ENCODE peak calls at places on chromosomes 12 and 14, in seven cellular contexts. One of them, this sample, is unnamed. For H3K4me1, the result is how much of the 10 kb centered on the place peaks cover.

GRCh38 chr14:95465358-95465757 is 51.1 kb downstream of the SYNE3 start:
- DNase-seq in stomach: no peak
- DNase-seq in PC-9: no peak
- DNase-seq in CD4-positive, alpha-beta memory T cell: no peak
- DNase-seq in kidney: peak
- DNase-seq in OCI-LY7: no peak
- DNase-seq in CD8-positive, alpha-beta T cell: no peak
- DNase-seq in this sample: no peak

GRCh38 chr14:72781476-72782181 is 112.3 kb downstream of the DPF3 start:
- DNase-seq in kidney: no peak
- DNase-seq in CD4-positive, alpha-beta memory T cell: no peak
- DNase-seq in stomach: no peak
- DNase-seq in CD8-positive, alpha-beta T cell: no peak
- DNase-seq in OCI-LY7: no peak
- DNase-seq in PC-9: no peak
- DNase-seq in this sample: no peak

GRCh38 chr12:4909734-4910501 is at the start of gene KCNA1:
- DNase-seq in CD8-positive, alpha-beta T cell: no peak
- DNase-seq in PC-9: no peak
- DNase-seq in OCI-LY7: no peak
- DNase-seq in CD4-positive, alpha-beta memory T cell: no peak
- DNase-seq in kidney: peak
- DNase-seq in stomach: no peak
- DNase-seq in this sample: no peak

GRCh38 chr14:101350710-101351109 is 210.6 kb upstream of the DIO3 start:
- DNase-seq in OCI-LY7: no peak
- DNase-seq in PC-9: no peak
- DNase-seq in kidney: no peak
- DNase-seq in stomach: peak
- DNase-seq in CD4-positive, alpha-beta memory T cell: no peak
- DNase-seq in CD8-positive, alpha-beta T cell: no peak
- DNase-seq in this sample: no peak

GRCh38 chr12:76341436-76342030 is 6.7 kb downstream of the BBS10 start:
- DNase-seq in kidney: no peak
- DNase-seq in CD8-positive, alpha-beta T cell: no peak
- DNase-seq in stomach: no peak
- DNase-seq in PC-9: no peak
- DNase-seq in CD4-positive, alpha-beta memory T cell: no peak
- DNase-seq in OCI-LY7: no peak
- DNase-seq in this sample: no peak

GRCh38 chr12:55970775-55971174 is 3.1 kb upstream of the RAB5B start:
- DNase-seq in kidney: no peak
- DNase-seq in CD4-positive, alpha-beta memory T cell: no peak
- DNase-seq in OCI-LY7: no peak
- DNase-seq in PC-9: no peak
- DNase-seq in CD8-positive, alpha-beta T cell: no peak
- DNase-seq in stomach: no peak
- DNase-seq in this sample: no peak

GRCh38 chr12:93087836-93088610 is 158.9 kb upstream of the EEA1 start:
- DNase-seq in stomach: no peak
- DNase-seq in OCI-LY7: no peak
- DNase-seq in CD4-positive, alpha-beta memory T cell: no peak
- DNase-seq in PC-9: no peak
- DNase-seq in CD8-positive, alpha-beta T cell: no peak
- DNase-seq in kidney: no peak
- DNase-seq in this sample: peak

GRCh38 chr12:32390572-32391219 is 8.7 kb upstream of the FGD4 start:
- DNase-seq in CD8-positive, alpha-beta T cell: no peak
- DNase-seq in PC-9: peak
- DNase-seq in CD4-positive, alpha-beta memory T cell: no peak
- DNase-seq in kidney: peak
- DNase-seq in stomach: peak
- DNase-seq in OCI-LY7: no peak
- DNase-seq in this sample: no peak

GRCh38 chr12:95674631-95675030 is 115.9 kb downstream of the NTN4 start:
- DNase-seq in stomach: no peak
- DNase-seq in CD8-positive, alpha-beta T cell: no peak
- DNase-seq in kidney: no peak
- DNase-seq in CD4-positive, alpha-beta memory T cell: no peak
- DNase-seq in OCI-LY7: no peak
- DNase-seq in PC-9: no peak
- DNase-seq in this sample: peak

GRCh38 chr12:47755655-47756562 is 2.8 kb downstream of the RAPGEF3 start:
- DNase-seq in CD4-positive, alpha-beta memory T cell: no peak
- DNase-seq in PC-9: no peak
- DNase-seq in kidney: peak
- DNase-seq in OCI-LY7: no peak
- DNase-seq in stomach: peak
- DNase-seq in CD8-positive, alpha-beta T cell: no peak
- DNase-seq in this sample: no peak

GRCh38 chr12:105289114-105289904 is 41.2 kb upstream of the C12orf75 start:
- DNase-seq in kidney: no peak
- DNase-seq in CD8-positive, alpha-beta T cell: no peak
- DNase-seq in stomach: no peak
- DNase-seq in CD4-positive, alpha-beta memory T cell: no peak
- DNase-seq in PC-9: no peak
- DNase-seq in OCI-LY7: no peak
- DNase-seq in this sample: no peak

GRCh38 chr14:55332654-55333570 is 61.7 kb downstream of the FBXO34 start:
- DNase-seq in OCI-LY7: no peak
- DNase-seq in PC-9: no peak
- DNase-seq in CD8-positive, alpha-beta T cell: no peak
- DNase-seq in kidney: no peak
- DNase-seq in stomach: no peak
- DNase-seq in CD4-positive, alpha-beta memory T cell: peak
- DNase-seq in this sample: no peak

GRCh38 chr14:105068818-105069217 is 3.6 kb upstream of the GPR132 start:
- DNase-seq in OCI-LY7: no peak
- DNase-seq in stomach: no peak
- DNase-seq in PC-9: no peak
- DNase-seq in CD8-positive, alpha-beta T cell: no peak
- DNase-seq in CD4-positive, alpha-beta memory T cell: no peak
- DNase-seq in kidney: no peak
- DNase-seq in this sample: no peak

GRCh38 chr14:105883066-105884005 is 357.0 kb downstream of the TMEM121 start:
- DNase-seq in stomach: peak
- DNase-seq in OCI-LY7: no peak
- DNase-seq in PC-9: no peak
- DNase-seq in CD8-positive, alpha-beta T cell: peak
- DNase-seq in CD4-positive, alpha-beta memory T cell: no peak
- DNase-seq in kidney: peak
- DNase-seq in this sample: no peak

GRCh38 chr14:33408291-33408690 is 469.6 kb downstream of the NPAS3 start:
- DNase-seq in stomach: no peak
- DNase-seq in CD4-positive, alpha-beta memory T cell: no peak
- DNase-seq in OCI-LY7: no peak
- DNase-seq in kidney: no peak
- DNase-seq in PC-9: peak
- DNase-seq in CD8-positive, alpha-beta T cell: no peak
- DNase-seq in this sample: no peak

GRCh38 chr12:63889236-63889635 is 44.7 kb downstream of the SRGAP1 start:
- DNase-seq in OCI-LY7: no peak
- DNase-seq in kidney: no peak
- DNase-seq in CD8-positive, alpha-beta T cell: no peak
- DNase-seq in CD4-positive, alpha-beta memory T cell: no peak
- DNase-seq in stomach: no peak
- DNase-seq in PC-9: no peak
- DNase-seq in this sample: no peak

GRCh38 chr14:63770187-63770807 is 42.4 kb upstream of the SGPP1 start:
- DNase-seq in OCI-LY7: peak
- DNase-seq in CD8-positive, alpha-beta T cell: peak
- DNase-seq in stomach: peak
- DNase-seq in PC-9: peak
- DNase-seq in kidney: no peak
- DNase-seq in CD4-positive, alpha-beta memory T cell: peak
- DNase-seq in this sample: peak

GRCh38 chr12:92426346-92426745 is 276.4 kb upstream of the PLEKHG7 start:
- DNase-seq in OCI-LY7: no peak
- DNase-seq in kidney: no peak
- DNase-seq in CD4-positive, alpha-beta memory T cell: no peak
- DNase-seq in PC-9: no peak
- DNase-seq in stomach: no peak
- DNase-seq in CD8-positive, alpha-beta T cell: no peak
- DNase-seq in this sample: no peak

GRCh38 chr12:31574803-31575573 is 15.9 kb downstream of the DENND5B start:
- DNase-seq in OCI-LY7: no peak
- DNase-seq in kidney: no peak
- DNase-seq in CD4-positive, alpha-beta memory T cell: no peak
- DNase-seq in CD8-positive, alpha-beta T cell: no peak
- DNase-seq in stomach: no peak
- DNase-seq in PC-9: no peak
- DNase-seq in this sample: no peak

GRCh38 chr14:44029933-44030332 is 477.1 kb downstream of the FSCB start:
- DNase-seq in kidney: no peak
- DNase-seq in CD4-positive, alpha-beta memory T cell: no peak
- DNase-seq in OCI-LY7: no peak
- DNase-seq in CD8-positive, alpha-beta T cell: no peak
- DNase-seq in PC-9: no peak
- DNase-seq in stomach: no peak
- DNase-seq in this sample: no peak

GRCh38 chr14:105074601-105075053 is 9.4 kb upstream of the GPR132 start:
- DNase-seq in CD8-positive, alpha-beta T cell: no peak
- DNase-seq in OCI-LY7: no peak
- DNase-seq in kidney: peak
- DNase-seq in CD4-positive, alpha-beta memory T cell: no peak
- DNase-seq in PC-9: no peak
- DNase-seq in stomach: no peak
- DNase-seq in this sample: no peak

GRCh38 chr12:94644141-94644575 is 6.2 kb downstream of the TMCC3 start:
- DNase-seq in CD8-positive, alpha-beta T cell: no peak
- DNase-seq in OCI-LY7: peak
- DNase-seq in CD4-positive, alpha-beta memory T cell: no peak
- DNase-seq in kidney: no peak
- DNase-seq in PC-9: peak
- DNase-seq in stomach: no peak
- DNase-seq in this sample: no peak

GRCh38 chr12:94640134-94640928 is 10.0 kb downstream of the TMCC3 start:
- DNase-seq in stomach: no peak
- DNase-seq in kidney: no peak
- DNase-seq in OCI-LY7: no peak
- DNase-seq in PC-9: peak
- DNase-seq in CD8-positive, alpha-beta T cell: no peak
- DNase-seq in CD4-positive, alpha-beta memory T cell: no peak
- DNase-seq in this sample: no peak

GRCh38 chr12:94644622-94645021 is 5.7 kb downstream of the TMCC3 start:
- DNase-seq in stomach: no peak
- DNase-seq in OCI-LY7: no peak
- DNase-seq in CD8-positive, alpha-beta T cell: no peak
- DNase-seq in kidney: no peak
- DNase-seq in CD4-positive, alpha-beta memory T cell: no peak
- DNase-seq in PC-9: peak
- DNase-seq in this sample: no peak

GRCh38 chr12:94641283-94641682 is 9.1 kb downstream of the TMCC3 start:
- DNase-seq in OCI-LY7: no peak
- DNase-seq in kidney: no peak
- DNase-seq in CD4-positive, alpha-beta memory T cell: no peak
- DNase-seq in PC-9: no peak
- DNase-seq in CD8-positive, alpha-beta T cell: no peak
- DNase-seq in stomach: no peak
- DNase-seq in this sample: no peak

GRCh38 chr12:94643585-94643984 is 6.8 kb downstream of the TMCC3 start:
- DNase-seq in CD8-positive, alpha-beta T cell: no peak
- DNase-seq in PC-9: no peak
- DNase-seq in OCI-LY7: no peak
- DNase-seq in stomach: no peak
- DNase-seq in CD4-positive, alpha-beta memory T cell: no peak
- DNase-seq in kidney: no peak
- DNase-seq in this sample: no peak
- H3K4me1 ChIP-seq in CD8-positive, alpha-beta T cell: under half
- H3K4me1 ChIP-seq in PC-9: half or more
- H3K4me1 ChIP-seq in OCI-LY7: under half
- H3K4me1 ChIP-seq in stomach: under half
- H3K4me1 ChIP-seq in CD4-positive, alpha-beta memory T cell: under half
- H3K4me1 ChIP-seq in kidney: under half
- H3K4me1 ChIP-seq in this sample: under half

GRCh38 chr12:69884386-69884785 is 59.4 kb downstream of the MYRFL start:
- DNase-seq in CD4-positive, alpha-beta memory T cell: no peak
- DNase-seq in PC-9: no peak
- DNase-seq in OCI-LY7: no peak
- DNase-seq in CD8-positive, alpha-beta T cell: no peak
- DNase-seq in kidney: peak
- DNase-seq in stomach: no peak
- DNase-seq in this sample: no peak
- H3K4me1 ChIP-seq in CD4-positive, alpha-beta memory T cell: under half
- H3K4me1 ChIP-seq in PC-9: under half
- H3K4me1 ChIP-seq in OCI-LY7: under half
- H3K4me1 ChIP-seq in CD8-positive, alpha-beta T cell: under half
- H3K4me1 ChIP-seq in kidney: under half
- H3K4me1 ChIP-seq in stomach: under half
- H3K4me1 ChIP-seq in this sample: under half

GRCh38 chr12:6942331-6942665 is 1.3 kb upstream of the RNU7-1 start:
- DNase-seq in CD4-positive, alpha-beta memory T cell: no peak
- DNase-seq in kidney: peak
- DNase-seq in stomach: no peak
- DNase-seq in PC-9: no peak
- DNase-seq in OCI-LY7: no peak
- DNase-seq in CD8-positive, alpha-beta T cell: no peak
- DNase-seq in this sample: no peak

GRCh38 chr12:6943719-6944380 is at the start of the genes C12orf57 and RNU7-1:
- DNase-seq in CD4-positive, alpha-beta memory T cell: no peak
- DNase-seq in PC-9: peak
- DNase-seq in OCI-LY7: peak
- DNase-seq in kidney: peak
- DNase-seq in stomach: peak
- DNase-seq in CD8-positive, alpha-beta T cell: peak
- DNase-seq in this sample: peak

GRCh38 chr12:6943387-6943718 is 263 bp upstream of the RNU7-1 start:
- DNase-seq in PC-9: peak
- DNase-seq in kidney: peak
- DNase-seq in stomach: peak
- DNase-seq in CD8-positive, alpha-beta T cell: peak
- DNase-seq in CD4-positive, alpha-beta memory T cell: peak
- DNase-seq in OCI-LY7: peak
- DNase-seq in this sample: peak

GRCh38 chr12:6941267-6941666 is 2.3 kb upstream of the RNU7-1 start:
- DNase-seq in CD8-positive, alpha-beta T cell: no peak
- DNase-seq in CD4-positive, alpha-beta memory T cell: no peak
- DNase-seq in OCI-LY7: no peak
- DNase-seq in kidney: peak
- DNase-seq in stomach: no peak
- DNase-seq in PC-9: no peak
- DNase-seq in this sample: no peak

GRCh38 chr12:6941786-6942185 is 1.8 kb upstream of the RNU7-1 start:
- DNase-seq in CD8-positive, alpha-beta T cell: no peak
- DNase-seq in stomach: no peak
- DNase-seq in kidney: peak
- DNase-seq in PC-9: no peak
- DNase-seq in OCI-LY7: no peak
- DNase-seq in CD4-positive, alpha-beta memory T cell: no peak
- DNase-seq in this sample: no peak
- H3K4me1 ChIP-seq in CD8-positive, alpha-beta T cell: under half
- H3K4me1 ChIP-seq in stomach: half or more
- H3K4me1 ChIP-seq in kidney: under half
- H3K4me1 ChIP-seq in PC-9: under half
- H3K4me1 ChIP-seq in OCI-LY7: under half
- H3K4me1 ChIP-seq in CD4-positive, alpha-beta memory T cell: under half
- H3K4me1 ChIP-seq in this sample: under half

DNA sequence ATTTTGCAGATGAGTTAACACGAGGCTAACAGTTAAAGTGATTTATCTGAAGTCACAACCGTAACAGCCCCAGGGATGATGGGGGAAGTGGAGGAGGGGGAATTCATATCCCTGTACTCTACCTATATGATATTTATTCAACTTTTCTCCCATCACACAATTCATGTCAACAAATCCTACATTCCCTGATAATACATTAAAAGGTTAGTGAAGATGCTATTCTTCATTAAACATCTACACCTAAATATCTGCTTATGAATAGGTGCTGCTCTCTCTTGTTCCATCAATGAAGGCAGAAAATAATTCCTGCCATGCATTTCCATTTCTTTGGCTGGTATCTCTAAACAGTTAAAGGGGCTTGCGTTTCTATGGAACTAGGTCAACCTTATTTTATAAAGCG is 6.8 kb downstream of the YBX3 start:
- DNase-seq in kidney: no peak
- DNase-seq in OCI-LY7: no peak
- DNase-seq in PC-9: no peak
- DNase-seq in CD8-positive, alpha-beta T cell: no peak
- DNase-seq in stomach: no peak
- DNase-seq in CD4-positive, alpha-beta memory T cell: no peak
- DNase-seq in this sample: peak
- H3K4me1 ChIP-seq in kidney: under half
- H3K4me1 ChIP-seq in OCI-LY7: under half
- H3K4me1 ChIP-seq in PC-9: half or more
- H3K4me1 ChIP-seq in CD8-positive, alpha-beta T cell: under half
- H3K4me1 ChIP-seq in stomach: half or more
- H3K4me1 ChIP-seq in CD4-positive, alpha-beta memory T cell: under half
- H3K4me1 ChIP-seq in this sample: under half

This sample was measured in HAP-1.